ENCODE peak calls at places on chromosomes 5 and 9, in eight cellular contexts. I is lung, P is heart left ventricle, K is GM23338, U is GM06990, L is brain microvascular endothelial cell, D is pancreas, C is fibroblast of lung. H is an unnamed sample.

GRCh38 chr5:10705736-10706135 is 55.3 kb downstream of the DAP start:
- DNase-seq in K (no peak), I (no peak), C (no peak), D (no peak), P (no peak), U (no peak), L (no peak), H (peak; percentile 35)

GRCh38 chr5:180136661-180137381 is 65.3 kb upstream of the RNF130 start:
- DNase-seq in U (no peak), L (no peak), C (no peak), K (no peak), D (peak; percentile 3), I (no peak), P (no peak), H (no peak)

GRCh38 chr9:36738318-36738975 is 165.8 kb downstream of the MELK start:
- DNase-seq in D (no peak), C (peak; percentile 42), K (no peak), L (no peak), I (no peak), P (no peak), U (no peak), H (peak; percentile 84)

GRCh38 chr9:19754921-19755320 is 33.9 kb downstream of the SLC24A2 start:
- DNase-seq in L (no peak), K (no peak), C (no peak), I (no peak), P (no peak), D (no peak), U (no peak), H (no peak)

GRCh38 chr9:20224756-20225155 is 397.5 kb downstream of the MLLT3 start:
- DNase-seq in K (no peak), P (no peak), D (no peak), I (no peak), L (peak; percentile 12), C (no peak), U (no peak), H (peak; percentile 58)

GRCh38 chr5:130541617-130542221 is 623.3 kb downstream of the HINT1 start:
- DNase-seq in U (no peak), D (no peak), C (peak; percentile 59), I (no peak), L (peak; percentile 78), K (no peak), P (no peak), H (peak; percentile 71)

GRCh38 chr5:171419663-171420428 is 399 bp downstream of the FGF18 start:
- DNase-seq in I (no peak), K (peak; percentile 61), U (peak; percentile 52), D (peak; percentile 32), P (peak; percentile 77), L (no peak), C (peak; percentile 36), H (no peak)

GRCh38 chr9:121239071-121239470 is 28.9 kb upstream of the GSN start:
- DNase-seq in K (no peak), U (no peak), C (no peak), L (no peak), P (no peak), D (no peak), I (no peak), H (no peak)

GRCh38 chr5:107631805-107632362 is 38.9 kb downstream of the EFNA5 start:
- DNase-seq in D (no peak), C (no peak), K (no peak), L (no peak), P (no peak), I (no peak), U (no peak), H (no peak)

GRCh38 chr5:172854451-172854871 is 20.4 kb downstream of the ERGIC1 start:
- DNase-seq in C (peak; percentile 77), L (no peak), I (no peak), D (no peak), P (no peak), U (no peak), K (no peak), H (peak; percentile 55)

GRCh38 chr5:58958701-58959100 is 375.8 kb downstream of the RAB3C start:
- DNase-seq in U (no peak), I (no peak), P (no peak), K (peak; percentile 31), D (no peak), C (no peak), L (no peak), H (no peak)

GRCh38 chr5:72288923-72289322 is 31.1 kb downstream of the MRPS27 start:
- DNase-seq in K (no peak), D (no peak), P (no peak), U (no peak), I (no peak), L (no peak), C (no peak), H (no peak)

GRCh38 chr5:72292411-72292810 is 27.6 kb downstream of the MRPS27 start:
- DNase-seq in P (no peak), C (no peak), L (no peak), D (no peak), K (no peak), U (no peak), I (no peak), H (no peak)

GRCh38 chr5:72291601-72292000 is 28.4 kb downstream of the MRPS27 start:
- DNase-seq in U (no peak), L (no peak), P (no peak), C (no peak), I (no peak), K (no peak), D (no peak), H (no peak)

GRCh38 chr5:72293495-72294055 is 26.5 kb downstream of the MRPS27 start:
- DNase-seq in P (no peak), C (peak; percentile 36), I (no peak), L (no peak), D (no peak), U (no peak), K (no peak), H (no peak)

DNA sequence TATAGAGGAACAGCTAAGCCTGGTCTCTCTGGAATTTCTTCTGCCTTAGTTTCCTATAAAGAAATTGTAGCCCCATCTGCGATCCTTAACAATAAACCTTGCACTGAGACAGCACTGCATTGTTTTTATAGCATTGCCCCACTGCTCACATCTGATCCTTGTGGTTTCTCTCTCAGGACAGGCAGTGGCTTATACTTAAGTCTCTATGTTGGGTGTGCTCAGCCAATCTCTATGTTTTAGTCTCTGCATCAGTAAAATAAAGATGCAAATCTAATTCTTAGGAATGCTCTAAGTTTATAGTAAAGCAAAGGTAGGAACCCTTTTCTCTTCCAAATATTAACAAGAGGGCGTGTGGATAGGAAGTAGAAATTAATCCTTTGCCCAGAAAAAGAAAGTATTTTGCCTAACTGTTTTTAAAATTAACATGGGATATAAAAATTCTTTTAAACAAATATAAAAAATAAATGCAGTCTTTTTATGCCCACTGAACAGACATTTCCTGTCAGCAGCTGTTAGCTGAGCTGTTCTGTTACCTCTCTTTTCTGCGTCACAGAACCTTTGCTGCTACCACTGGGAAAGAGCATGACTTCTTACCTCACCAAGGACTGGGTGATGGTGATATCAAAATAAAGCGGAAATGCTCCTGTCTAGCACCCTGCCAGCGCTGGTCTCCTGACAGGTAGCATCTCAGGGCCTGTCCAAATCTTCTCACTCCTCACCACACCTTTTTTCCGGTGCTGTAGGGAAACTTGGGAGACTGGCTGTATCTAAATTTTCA is 29.5 kb downstream of the MRPS27 start:
- DNase-seq in L (peak; percentile 24), C (peak; percentile 30), U (no peak), K (no peak), I (no peak), P (no peak), D (no peak), H (no peak)
- H3K36me3 ChIP-seq in L (no peaks in the 10 kb centered on the region), C (no peaks in the 10 kb centered on the region), U (no peaks in the 10 kb centered on the region), K (peaks cover 13% of the 10 kb centered on the region), I (peaks cover 11% of the 10 kb centered on the region), P (peaks cover 20% of the 10 kb centered on the region), D (no peaks in the 10 kb centered on the region), H (no peaks in the 10 kb centered on the region)

GRCh38 chr5:76620166-76620565 is 3.0 kb downstream of the F2RL2 start:
- DNase-seq in K (no peak), D (no peak), C (no peak), U (no peak), I (no peak), P (no peak), L (no peak), H (no peak)

GRCh38 chr5:76625087-76625860 is 2.1 kb upstream of the F2RL2 start:
- DNase-seq in C (no peak), U (no peak), K (no peak), P (no peak), L (no peak), I (no peak), D (no peak), H (no peak)

GRCh38 chr5:76626738-76627137 is 3.5 kb upstream of the F2RL2 start:
- DNase-seq in L (no peak), D (no peak), C (no peak), P (no peak), K (no peak), I (no peak), U (no peak), H (no peak)

GRCh38 chr5:76622076-76622475 is 1.1 kb downstream of the F2RL2 start:
- DNase-seq in I (no peak), C (no peak), U (no peak), D (no peak), L (no peak), P (no peak), K (no peak), H (no peak)

DNA sequence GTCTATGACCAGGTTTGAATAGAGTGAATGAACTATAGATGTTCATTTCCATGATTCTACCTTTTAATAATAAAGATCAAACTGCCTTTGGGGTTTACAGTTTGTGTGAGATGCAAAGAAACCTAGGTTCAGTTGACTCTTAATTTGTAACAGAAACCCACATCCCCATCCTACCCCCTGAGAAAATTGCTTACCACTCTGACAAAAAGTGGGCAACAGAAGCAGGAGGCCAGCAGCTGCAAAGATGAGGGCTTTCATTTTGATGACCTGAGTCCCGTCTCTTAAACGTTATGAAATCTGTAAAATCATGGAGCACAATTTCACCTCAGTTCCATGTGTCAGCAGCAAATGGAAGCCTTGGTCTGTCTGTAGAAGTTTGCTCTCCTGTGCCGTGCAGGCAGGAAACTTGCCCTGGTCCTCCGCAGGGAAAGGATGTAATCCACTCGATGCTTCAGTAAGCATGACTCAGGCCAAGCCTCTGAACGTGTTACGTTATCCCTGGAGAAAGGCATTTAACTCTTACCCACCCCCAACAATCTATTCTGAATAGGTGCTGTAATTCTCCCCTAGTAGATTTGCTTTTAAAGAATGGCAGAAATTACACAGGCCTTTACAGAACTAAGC is at the start of gene F2RL2:
- DNase-seq in K (peak; percentile 43), P (no peak), U (no peak), C (peak; percentile 81), D (no peak), L (peak; percentile 85), I (no peak), H (peak; percentile 72)
- TF ChIP-seq CTCF in K (no peak), P (no peak), U (no peak), C (no peak), D (no peak), L (no peak), I (no peak), H (no peak)

DNA sequence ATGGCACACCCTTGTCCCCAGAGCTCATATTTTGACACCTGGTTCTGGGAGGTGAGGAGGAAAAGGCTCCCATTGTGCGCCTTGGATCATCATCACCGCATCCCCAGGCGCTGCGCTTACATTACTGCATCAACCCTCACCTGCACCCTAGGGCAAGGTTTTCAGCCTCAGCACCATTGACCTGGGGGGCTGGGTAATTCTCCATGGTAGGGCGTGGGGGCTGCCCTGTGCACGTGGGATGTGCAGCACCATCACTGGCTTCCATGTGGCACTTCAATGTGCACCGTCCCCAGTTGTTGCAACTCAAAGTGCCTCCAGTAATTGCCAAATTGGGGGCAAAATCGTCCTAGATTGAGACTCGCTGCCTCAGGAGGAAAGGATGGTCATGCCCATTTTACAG is 83.6 kb downstream of the NTNG2 start:
- DNase-seq in K (no peak), I (no peak), U (no peak), C (no peak), D (no peak), P (no peak), L (no peak), H (no peak)
- H3K27me3 ChIP-seq in K (peaks cover 28% of the 10 kb centered on the region), I (no peaks in the 10 kb centered on the region), U (peaks cover 1% of the 10 kb centered on the region), C (peaks cover 8% of the 10 kb centered on the region), D (no peaks in the 10 kb centered on the region), P (peaks cover 7% of the 10 kb centered on the region), L (peaks cover under 1% of the 10 kb centered on the region), H (peaks cover 2% of the 10 kb centered on the region)

GRCh38 chr9:123011878-123012528 is 21.5 kb upstream of the GPR21 start:
- DNase-seq in P (no peak), U (no peak), I (no peak), C (peak; percentile 43), D (no peak), K (no peak), L (no peak), H (no peak)
- H3K36me3 ChIP-seq in P (peaks cover 80% of the 10 kb centered on the region), U (peaks cover 4% of the 10 kb centered on the region), I (peaks cover 27% of the 10 kb centered on the region), C (peaks cover 5% of the 10 kb centered on the region), D (no peaks in the 10 kb centered on the region), K (peaks cover 34% of the 10 kb centered on the region), L (peaks cover 9% of the 10 kb centered on the region), H (peaks cover 1% of the 10 kb centered on the region)

H was measured in bronchial epithelial cell.